ENCODE peak calls at places on chromosomes 11 and 22, in nine cellular contexts. One of them, this sample, is unnamed. For H3K4me1, the result is how much of the 10 kb centered on the place peaks cover.

GRCh38 chr22:48097723-48098122 is 1335.3 kb downstream of the TBC1D22A start:
- DNase-seq in effector memory CD4-positive, alpha-beta T cell: no peak
- DNase-seq in fibroblast of lung: no peak
- DNase-seq in spleen: no peak
- DNase-seq in transverse colon: no peak
- DNase-seq in iPS DF 6.9: no peak
- DNase-seq in aorta: no peak
- DNase-seq in PC-3: no peak
- DNase-seq in astrocyte: no peak
- DNase-seq in this sample: no peak

GRCh38 chr11:88402192-88402715 is 64.7 kb upstream of the CTSC start:
- DNase-seq in effector memory CD4-positive, alpha-beta T cell: no peak
- DNase-seq in fibroblast of lung: peak
- DNase-seq in spleen: no peak
- DNase-seq in transverse colon: no peak
- DNase-seq in iPS DF 6.9: no peak
- DNase-seq in aorta: no peak
- DNase-seq in PC-3: peak
- DNase-seq in astrocyte: peak
- DNase-seq in this sample: no peak

GRCh38 chr11:18540207-18541009 is 13.7 kb upstream of the TSG101 start:
- DNase-seq in effector memory CD4-positive, alpha-beta T cell: no peak
- DNase-seq in fibroblast of lung: peak
- DNase-seq in spleen: no peak
- DNase-seq in transverse colon: no peak
- DNase-seq in iPS DF 6.9: no peak
- DNase-seq in aorta: no peak
- DNase-seq in PC-3: peak
- DNase-seq in astrocyte: no peak
- DNase-seq in this sample: no peak

GRCh38 chr11:7088921-7089320 is at the start of gene RBMXL2:
- DNase-seq in effector memory CD4-positive, alpha-beta T cell: no peak
- DNase-seq in fibroblast of lung: no peak
- DNase-seq in spleen: no peak
- DNase-seq in transverse colon: no peak
- DNase-seq in iPS DF 6.9: no peak
- DNase-seq in aorta: no peak
- DNase-seq in PC-3: no peak
- DNase-seq in astrocyte: no peak
- DNase-seq in this sample: no peak

GRCh38 chr22:24428751-24429410 is 1.5 kb downstream of the ADORA2A start:
- DNase-seq in effector memory CD4-positive, alpha-beta T cell: no peak
- DNase-seq in fibroblast of lung: no peak
- DNase-seq in spleen: peak
- DNase-seq in transverse colon: no peak
- DNase-seq in iPS DF 6.9: no peak
- DNase-seq in aorta: no peak
- DNase-seq in PC-3: no peak
- DNase-seq in astrocyte: no peak
- DNase-seq in this sample: no peak

GRCh38 chr22:26885441-26886261 is 228.3 kb downstream of the MIAT start:
- DNase-seq in effector memory CD4-positive, alpha-beta T cell: no peak
- DNase-seq in fibroblast of lung: no peak
- DNase-seq in spleen: no peak
- DNase-seq in transverse colon: no peak
- DNase-seq in iPS DF 6.9: no peak
- DNase-seq in aorta: no peak
- DNase-seq in PC-3: no peak
- DNase-seq in astrocyte: no peak
- DNase-seq in this sample: no peak

GRCh38 chr22:47168900-47169800 is 406.7 kb downstream of the TBC1D22A start:
- DNase-seq in effector memory CD4-positive, alpha-beta T cell: no peak
- DNase-seq in fibroblast of lung: peak
- DNase-seq in spleen: peak
- DNase-seq in transverse colon: peak
- DNase-seq in iPS DF 6.9: peak
- DNase-seq in aorta: peak
- DNase-seq in PC-3: peak
- DNase-seq in astrocyte: no peak
- DNase-seq in this sample: no peak

GRCh38 chr11:46293616-46294015 is 16.2 kb downstream of the CREB3L1 start:
- DNase-seq in effector memory CD4-positive, alpha-beta T cell: no peak
- DNase-seq in fibroblast of lung: peak
- DNase-seq in spleen: no peak
- DNase-seq in transverse colon: no peak
- DNase-seq in iPS DF 6.9: no peak
- DNase-seq in aorta: peak
- DNase-seq in PC-3: peak
- DNase-seq in astrocyte: peak
- DNase-seq in this sample: no peak

GRCh38 chr22:37330200-37331033 is 48.1 kb downstream of the CYTH4 start:
- DNase-seq in effector memory CD4-positive, alpha-beta T cell: no peak
- DNase-seq in fibroblast of lung: peak
- DNase-seq in spleen: no peak
- DNase-seq in transverse colon: peak
- DNase-seq in iPS DF 6.9: peak
- DNase-seq in aorta: no peak
- DNase-seq in PC-3: peak
- DNase-seq in astrocyte: peak
- DNase-seq in this sample: no peak

GRCh38 chr22:37326726-37327125 is 44.4 kb downstream of the CYTH4 start:
- DNase-seq in effector memory CD4-positive, alpha-beta T cell: no peak
- DNase-seq in fibroblast of lung: no peak
- DNase-seq in spleen: no peak
- DNase-seq in transverse colon: peak
- DNase-seq in iPS DF 6.9: no peak
- DNase-seq in aorta: no peak
- DNase-seq in PC-3: peak
- DNase-seq in astrocyte: no peak
- DNase-seq in this sample: no peak

GRCh38 chr22:37329239-37330140 is 47.2 kb downstream of the CYTH4 start:
- DNase-seq in effector memory CD4-positive, alpha-beta T cell: no peak
- DNase-seq in fibroblast of lung: peak
- DNase-seq in spleen: no peak
- DNase-seq in transverse colon: no peak
- DNase-seq in iPS DF 6.9: no peak
- DNase-seq in aorta: no peak
- DNase-seq in PC-3: peak
- DNase-seq in astrocyte: peak
- DNase-seq in this sample: no peak

GRCh38 chr22:37325024-37325395 is 42.7 kb downstream of the CYTH4 start:
- DNase-seq in effector memory CD4-positive, alpha-beta T cell: no peak
- DNase-seq in fibroblast of lung: no peak
- DNase-seq in spleen: no peak
- DNase-seq in transverse colon: no peak
- DNase-seq in iPS DF 6.9: no peak
- DNase-seq in aorta: no peak
- DNase-seq in PC-3: no peak
- DNase-seq in astrocyte: no peak
- DNase-seq in this sample: no peak

GRCh38 chr22:37328017-37328416 is 45.7 kb downstream of the CYTH4 start:
- DNase-seq in effector memory CD4-positive, alpha-beta T cell: no peak
- DNase-seq in fibroblast of lung: peak
- DNase-seq in spleen: no peak
- DNase-seq in transverse colon: no peak
- DNase-seq in iPS DF 6.9: no peak
- DNase-seq in aorta: no peak
- DNase-seq in PC-3: peak
- DNase-seq in astrocyte: peak
- DNase-seq in this sample: no peak
- H3K4me1 ChIP-seq in effector memory CD4-positive, alpha-beta T cell: under half
- H3K4me1 ChIP-seq in fibroblast of lung: under half
- H3K4me1 ChIP-seq in spleen: under half
- H3K4me1 ChIP-seq in transverse colon: under half
- H3K4me1 ChIP-seq in iPS DF 6.9: under half
- H3K4me1 ChIP-seq in aorta: under half
- H3K4me1 ChIP-seq in PC-3: half or more
- H3K4me1 ChIP-seq in astrocyte: under half
- H3K4me1 ChIP-seq in this sample: under half

GRCh38 chr11:126874276-126874675 is 126.3 kb downstream of the KIRREL3 start:
- DNase-seq in effector memory CD4-positive, alpha-beta T cell: no peak
- DNase-seq in fibroblast of lung: peak
- DNase-seq in spleen: no peak
- DNase-seq in transverse colon: no peak
- DNase-seq in iPS DF 6.9: no peak
- DNase-seq in aorta: no peak
- DNase-seq in PC-3: no peak
- DNase-seq in astrocyte: peak
- DNase-seq in this sample: no peak

GRCh38 chr11:126871792-126872191 is 128.8 kb downstream of the KIRREL3 start:
- DNase-seq in effector memory CD4-positive, alpha-beta T cell: no peak
- DNase-seq in fibroblast of lung: no peak
- DNase-seq in spleen: no peak
- DNase-seq in transverse colon: no peak
- DNase-seq in iPS DF 6.9: no peak
- DNase-seq in aorta: no peak
- DNase-seq in PC-3: no peak
- DNase-seq in astrocyte: no peak
- DNase-seq in this sample: no peak

GRCh38 chr11:126879516-126879915 is 121.1 kb downstream of the KIRREL3 start:
- DNase-seq in effector memory CD4-positive, alpha-beta T cell: no peak
- DNase-seq in fibroblast of lung: no peak
- DNase-seq in spleen: no peak
- DNase-seq in transverse colon: no peak
- DNase-seq in iPS DF 6.9: no peak
- DNase-seq in aorta: no peak
- DNase-seq in PC-3: no peak
- DNase-seq in astrocyte: no peak
- DNase-seq in this sample: no peak

GRCh38 chr11:126878892-126879291 is 121.7 kb downstream of the KIRREL3 start:
- DNase-seq in effector memory CD4-positive, alpha-beta T cell: no peak
- DNase-seq in fibroblast of lung: no peak
- DNase-seq in spleen: no peak
- DNase-seq in transverse colon: no peak
- DNase-seq in iPS DF 6.9: no peak
- DNase-seq in aorta: no peak
- DNase-seq in PC-3: no peak
- DNase-seq in astrocyte: no peak
- DNase-seq in this sample: no peak

GRCh38 chr11:126874831-126875230 is 125.7 kb downstream of the KIRREL3 start:
- DNase-seq in effector memory CD4-positive, alpha-beta T cell: no peak
- DNase-seq in fibroblast of lung: peak
- DNase-seq in spleen: no peak
- DNase-seq in transverse colon: no peak
- DNase-seq in iPS DF 6.9: no peak
- DNase-seq in aorta: no peak
- DNase-seq in PC-3: no peak
- DNase-seq in astrocyte: no peak
- DNase-seq in this sample: no peak
- H3K4me1 ChIP-seq in effector memory CD4-positive, alpha-beta T cell: under half
- H3K4me1 ChIP-seq in fibroblast of lung: under half
- H3K4me1 ChIP-seq in spleen: under half
- H3K4me1 ChIP-seq in transverse colon: under half
- H3K4me1 ChIP-seq in iPS DF 6.9: under half
- H3K4me1 ChIP-seq in aorta: under half
- H3K4me1 ChIP-seq in PC-3: under half
- H3K4me1 ChIP-seq in astrocyte: under half
- H3K4me1 ChIP-seq in this sample: under half

DNA sequence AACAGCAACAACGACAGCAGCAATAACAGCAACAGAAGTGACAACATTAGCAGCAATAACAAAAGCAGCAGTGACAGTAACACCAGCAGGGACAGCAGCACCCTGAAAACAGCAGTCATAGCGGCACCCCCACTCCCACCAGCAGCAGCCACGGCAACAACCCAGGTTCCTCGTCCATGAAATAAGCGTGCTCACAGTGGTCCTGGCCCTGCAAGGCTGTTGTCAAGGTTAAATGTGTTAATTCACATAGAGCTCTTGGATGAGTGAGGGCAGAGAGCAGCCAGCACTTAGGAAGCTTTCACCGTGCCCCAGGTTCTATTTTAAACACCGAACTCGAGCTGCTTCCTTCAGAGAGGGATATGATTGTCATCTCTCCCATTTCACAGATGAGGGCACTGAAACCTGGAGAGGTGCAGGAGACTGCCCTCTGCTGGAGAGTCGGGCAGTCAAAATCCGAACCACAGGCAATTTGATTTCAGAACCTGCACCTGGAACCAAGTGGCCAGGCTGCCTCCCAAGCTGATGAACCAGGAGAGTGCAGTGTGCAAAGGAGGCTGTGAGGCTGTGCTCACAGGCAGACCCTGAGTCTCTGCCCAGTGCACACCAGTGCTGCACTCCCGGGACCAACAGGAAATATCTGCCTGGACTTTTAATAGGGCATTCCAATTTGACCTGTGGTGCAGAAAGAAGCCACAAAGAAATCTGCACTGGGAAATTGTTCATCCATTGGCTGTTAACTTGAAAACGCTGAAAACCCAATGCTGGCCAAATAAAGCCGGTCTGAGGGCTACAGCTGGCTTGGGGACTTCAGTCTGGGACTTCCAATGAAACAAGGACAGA is 22.9 kb upstream of the FGF3 start:
- DNase-seq in effector memory CD4-positive, alpha-beta T cell: no peak
- DNase-seq in fibroblast of lung: no peak
- DNase-seq in spleen: peak
- DNase-seq in transverse colon: no peak
- DNase-seq in iPS DF 6.9: no peak
- DNase-seq in aorta: no peak
- DNase-seq in PC-3: peak
- DNase-seq in astrocyte: no peak
- DNase-seq in this sample: no peak
- H3K4me1 ChIP-seq in effector memory CD4-positive, alpha-beta T cell: under half
- H3K4me1 ChIP-seq in fibroblast of lung: under half
- H3K4me1 ChIP-seq in spleen: under half
- H3K4me1 ChIP-seq in transverse colon: under half
- H3K4me1 ChIP-seq in iPS DF 6.9: under half
- H3K4me1 ChIP-seq in aorta: under half
- H3K4me1 ChIP-seq in PC-3: under half
- H3K4me1 ChIP-seq in astrocyte: under half
- H3K4me1 ChIP-seq in this sample: under half

GRCh38 chr11:75161506-75161905 is 10.6 kb downstream of the SLCO2B1 start:
- DNase-seq in effector memory CD4-positive, alpha-beta T cell: no peak
- DNase-seq in fibroblast of lung: no peak
- DNase-seq in spleen: no peak
- DNase-seq in transverse colon: no peak
- DNase-seq in iPS DF 6.9: no peak
- DNase-seq in aorta: no peak
- DNase-seq in PC-3: no peak
- DNase-seq in astrocyte: no peak
- DNase-seq in this sample: no peak

GRCh38 chr11:75163917-75164316 is 13.0 kb downstream of the SLCO2B1 start:
- DNase-seq in effector memory CD4-positive, alpha-beta T cell: no peak
- DNase-seq in fibroblast of lung: no peak
- DNase-seq in spleen: no peak
- DNase-seq in transverse colon: no peak
- DNase-seq in iPS DF 6.9: no peak
- DNase-seq in aorta: peak
- DNase-seq in PC-3: no peak
- DNase-seq in astrocyte: no peak
- DNase-seq in this sample: no peak

GRCh38 chr11:75164318-75164827 is 13.5 kb downstream of the SLCO2B1 start:
- DNase-seq in effector memory CD4-positive, alpha-beta T cell: no peak
- DNase-seq in fibroblast of lung: no peak
- DNase-seq in spleen: no peak
- DNase-seq in transverse colon: no peak
- DNase-seq in iPS DF 6.9: no peak
- DNase-seq in aorta: peak
- DNase-seq in PC-3: no peak
- DNase-seq in astrocyte: no peak
- DNase-seq in this sample: no peak

GRCh38 chr11:75160880-75161279 is 10.0 kb downstream of the SLCO2B1 start:
- DNase-seq in effector memory CD4-positive, alpha-beta T cell: no peak
- DNase-seq in fibroblast of lung: no peak
- DNase-seq in spleen: no peak
- DNase-seq in transverse colon: no peak
- DNase-seq in iPS DF 6.9: no peak
- DNase-seq in aorta: no peak
- DNase-seq in PC-3: no peak
- DNase-seq in astrocyte: no peak
- DNase-seq in this sample: no peak

GRCh38 chr11:75162954-75163353 is 12.0 kb downstream of the SLCO2B1 start:
- DNase-seq in effector memory CD4-positive, alpha-beta T cell: no peak
- DNase-seq in fibroblast of lung: no peak
- DNase-seq in spleen: no peak
- DNase-seq in transverse colon: no peak
- DNase-seq in iPS DF 6.9: no peak
- DNase-seq in aorta: no peak
- DNase-seq in PC-3: no peak
- DNase-seq in astrocyte: no peak
- DNase-seq in this sample: no peak
- H3K4me1 ChIP-seq in effector memory CD4-positive, alpha-beta T cell: under half
- H3K4me1 ChIP-seq in fibroblast of lung: under half
- H3K4me1 ChIP-seq in spleen: under half
- H3K4me1 ChIP-seq in transverse colon: half or more
- H3K4me1 ChIP-seq in iPS DF 6.9: under half
- H3K4me1 ChIP-seq in aorta: under half
- H3K4me1 ChIP-seq in PC-3: under half
- H3K4me1 ChIP-seq in astrocyte: under half
- H3K4me1 ChIP-seq in this sample: under half